ENCODE peak calls at places on chromosome 10, in four cellular contexts. X is IMR-90, T is heart left ventricle, H is aorta. Y is an unnamed sample.

GRCh38 chr10:124179308-124180043 is 86.1 kb upstream of the CHST15 start:
- DNase-seq in T (no peak), X (no peak), H (no peak), Y (no peak)

GRCh38 chr10:101686133-101686925 is 8.6 kb downstream of the FBXW4 start:
- DNase-seq in H (no peak), X (peak; percentile 12), T (no peak), Y (no peak)

GRCh38 chr10:59240581-59241183 is 64.2 kb downstream of the PHYHIPL start:
- DNase-seq in T (peak; percentile 9), X (peak; percentile 55), H (no peak), Y (no peak)

GRCh38 chr10:118730699-118731456 is 23.9 kb downstream of the CACUL1 start:
- DNase-seq in H (no peak), X (no peak), T (no peak), Y (no peak)

GRCh38 chr10:114930320-114930719 is 7.7 kb upstream of the TRUB1 start:
- DNase-seq in X (no peak), T (no peak), H (no peak), Y (no peak)

GRCh38 chr10:118980135-118980865 is 49.2 kb upstream of the NANOS1 start:
- DNase-seq in X (no peak), T (no peak), H (no peak), Y (no peak)

GRCh38 chr10:130038611-130039109 is 72.0 kb downstream of the C10orf143 start:
- DNase-seq in H (no peak), X (no peak), T (no peak), Y (no peak)

GRCh38 chr10:11119843-11120242 is 102.2 kb downstream of the CELF2 start:
- DNase-seq in T (no peak), X (no peak), H (no peak), Y (no peak)

GRCh38 chr10:75358121-75358520 is 43.4 kb downstream of the ZNF503 start:
- DNase-seq in H (no peak), T (no peak), X (no peak), Y (no peak)

GRCh38 chr10:123140164-123140982 is 4.6 kb downstream of the HMX3 start:
- DNase-seq in X (no peak), H (no peak), T (no peak), Y (no peak)

GRCh38 chr10:98852686-98853085 is 383.0 kb downstream of the HPSE2 start:
- DNase-seq in H (no peak), X (peak; percentile 0), T (no peak), Y (no peak)

GRCh38 chr10:12513003-12513365 is 163.6 kb downstream of the CAMK1D start:
- DNase-seq in X (no peak), T (no peak), H (no peak), Y (no peak)

GRCh38 chr10:69232736-69233135 is 12.6 kb downstream of the HKDC1 start:
- DNase-seq in T (no peak), X (no peak), H (no peak), Y (no peak)

GRCh38 chr10:101028446-101029244 is 2.3 kb downstream of the PDZD7 start:
- DNase-seq in T (no peak), H (no peak), X (no peak), Y (no peak)

GRCh38 chr10:4197676-4198075 is 412.7 kb upstream of the KLF6 start:
- DNase-seq in H (no peak), X (no peak), T (no peak), Y (no peak)

GRCh38 chr10:125822878-125823662 is at the start of the genes BCCIP and UROS:
- DNase-seq in X (peak; percentile 87), H (peak; percentile 95), T (peak; percentile 92), Y (peak; percentile 91)

GRCh38 chr10:125823663-125824251 is 411 bp downstream of the BCCIP start:
- DNase-seq in H (no peak), T (no peak), X (peak; percentile 1), Y (no peak)

GRCh38 chr10:125827133-125827532 is 3.8 kb downstream of the BCCIP start:
- DNase-seq in H (no peak), X (no peak), T (no peak), Y (no peak)

GRCh38 chr10:125828311-125828710 is 5.0 kb downstream of the BCCIP start:
- DNase-seq in H (no peak), T (no peak), X (no peak), Y (no peak)

DNA sequence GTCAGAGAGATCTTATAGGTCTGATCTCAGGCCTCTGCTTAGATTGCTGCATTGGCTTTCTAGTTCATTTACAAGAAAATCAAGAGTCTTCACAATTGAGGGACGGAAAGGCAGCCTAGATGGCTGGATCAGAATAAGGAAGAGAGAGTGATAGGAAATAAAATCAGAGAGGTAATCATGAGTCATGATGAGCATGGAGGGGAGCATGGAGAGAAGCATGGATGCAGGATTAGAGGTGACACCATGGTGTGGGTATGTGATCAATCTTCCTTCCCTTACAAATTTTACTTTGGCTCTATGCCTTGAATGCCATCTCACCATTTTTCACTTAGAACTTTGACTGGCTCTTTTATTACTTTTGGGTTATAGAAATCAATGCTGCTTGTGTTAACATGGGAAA is 1.4 kb downstream of the BCCIP start:
- DNase-seq in X (peak; percentile 61), T (no peak), H (no peak), Y (no peak)
- H3K4me3 ChIP-seq in X (peak overlapping the region; percentile 9), T (no peak overlapping the region), H (no peak overlapping the region), Y (peak overlapping the region; percentile 77)

DNA sequence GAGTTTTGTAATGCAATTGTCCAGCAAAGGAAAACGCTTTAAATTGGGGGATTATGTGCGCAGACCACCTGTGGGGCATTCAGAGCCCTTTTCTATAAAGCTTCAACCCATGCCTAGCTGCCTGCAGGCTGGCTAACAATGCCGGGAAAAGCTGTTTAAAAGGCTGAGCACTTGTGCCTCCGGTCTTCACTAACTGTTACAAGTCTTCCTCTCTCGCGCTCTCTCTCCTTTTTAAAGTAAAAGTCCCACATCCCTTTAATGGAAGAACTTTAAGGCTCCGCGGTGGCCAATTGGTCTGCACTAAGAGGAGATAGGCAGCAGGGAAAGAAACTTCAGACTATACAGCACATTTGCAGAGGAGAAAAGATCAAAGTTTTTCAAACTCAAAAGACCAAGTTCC is 4.6 kb downstream of the FZD8 start:
- DNase-seq in X (no peak), T (no peak), H (no peak), Y (no peak)
- H3K4me3 ChIP-seq in X (no peak overlapping the region), T (no peak overlapping the region), H (no peak overlapping the region), Y (no peak overlapping the region)

GRCh38 chr10:72306215-72306760 is 32.6 kb downstream of the DDIT4 start:
- DNase-seq in H (no peak), T (no peak), X (no peak), Y (no peak)
- H3K4me3 ChIP-seq in H (no peak overlapping the region), T (no peak overlapping the region), X (no peak overlapping the region), Y (no peak overlapping the region)

GRCh38 chr10:31524458-31524857 is 205.4 kb downstream of the ZEB1 start:
- DNase-seq in H (no peak), X (no peak), T (no peak), Y (no peak)

GRCh38 chr10:31520982-31521381 is 202.0 kb downstream of the ZEB1 start:
- DNase-seq in T (no peak), X (no peak), H (no peak), Y (no peak)

GRCh38 chr10:31526178-31526577 is 207.2 kb downstream of the ZEB1 start:
- DNase-seq in H (no peak), T (no peak), X (no peak), Y (no peak)

GRCh38 chr10:31522820-31523219 is 203.8 kb downstream of the ZEB1 start:
- DNase-seq in T (no peak), H (no peak), X (no peak), Y (no peak)

GRCh38 chr10:31521432-31521831 is 202.4 kb downstream of the ZEB1 start:
- DNase-seq in H (no peak), X (no peak), T (no peak), Y (no peak)
- H3K4me3 ChIP-seq in H (no peak overlapping the region), X (no peak overlapping the region), T (no peak overlapping the region), Y (no peak overlapping the region)

DNA sequence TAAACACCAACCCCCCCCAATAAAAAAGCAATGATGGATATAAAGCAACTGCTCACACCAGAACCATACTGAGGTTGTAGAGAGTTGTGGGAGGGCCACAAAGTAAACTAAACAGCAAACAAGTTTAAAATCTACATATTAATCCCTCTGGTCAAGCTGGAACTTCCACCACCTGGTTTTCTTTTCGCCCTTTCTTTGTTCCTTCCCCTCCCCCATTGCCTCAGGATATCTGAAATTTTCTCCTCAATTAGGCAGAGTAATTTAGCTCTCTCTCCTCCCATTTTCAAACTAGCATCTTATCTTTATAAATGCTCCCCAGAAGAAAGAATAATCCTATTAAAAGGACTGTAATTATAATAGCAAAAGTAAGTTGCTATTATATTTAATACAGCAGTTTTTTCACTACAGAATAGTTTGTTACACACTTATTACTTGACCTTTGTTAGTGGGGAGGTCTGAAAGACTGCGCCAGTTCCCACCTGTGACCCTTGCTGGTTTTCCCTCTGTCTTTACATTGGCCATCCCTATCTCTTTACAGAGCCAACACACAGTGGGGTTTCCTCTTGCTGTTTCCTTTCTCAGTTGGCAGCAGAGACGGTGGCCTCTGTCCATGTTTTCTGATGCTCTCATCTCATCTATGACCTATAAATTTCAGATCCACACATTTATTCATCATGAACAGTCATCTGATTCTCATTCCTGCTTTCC is 235.4 kb downstream of the RNLS start:
- DNase-seq in T (no peak), X (no peak), H (no peak), Y (peak; percentile 21)
- H3K4me3 ChIP-seq in T (no peak overlapping the region), X (no peak overlapping the region), H (no peak overlapping the region), Y (no peak overlapping the region)

GRCh38 chr10:96269438-96270300 is 1.7 kb downstream of the BLNK start:
- DNase-seq in X (no peak), H (no peak), T (no peak), Y (no peak)

GRCh38 chr10:96268341-96268909 is 2.9 kb downstream of the BLNK start:
- DNase-seq in H (no peak), T (no peak), X (no peak), Y (no peak)

GRCh38 chr10:96266118-96266770 is 5.1 kb downstream of the BLNK start:
- DNase-seq in X (no peak), T (no peak), H (no peak), Y (no peak)

GRCh38 chr10:96264938-96265337 is 6.4 kb downstream of the BLNK start:
- DNase-seq in H (no peak), X (no peak), T (no peak), Y (no peak)

GRCh38 chr10:96267234-96267705 is 4.1 kb downstream of the BLNK start:
- DNase-seq in H (no peak), X (no peak), T (no peak), Y (no peak)
- H3K4me3 ChIP-seq in H (no peak overlapping the region), X (no peak overlapping the region), T (no peak overlapping the region), Y (no peak overlapping the region)

GRCh38 chr10:44382131-44382858 is 2.6 kb downstream of the CXCL12 start:
- DNase-seq in H (peak; percentile 44), T (peak; percentile 32), X (no peak), Y (no peak)
- H3K4me3 ChIP-seq in H (no peak overlapping the region), T (peak overlapping the region; percentile 75), X (no peak overlapping the region), Y (peak overlapping the region; percentile 77)

DNA sequence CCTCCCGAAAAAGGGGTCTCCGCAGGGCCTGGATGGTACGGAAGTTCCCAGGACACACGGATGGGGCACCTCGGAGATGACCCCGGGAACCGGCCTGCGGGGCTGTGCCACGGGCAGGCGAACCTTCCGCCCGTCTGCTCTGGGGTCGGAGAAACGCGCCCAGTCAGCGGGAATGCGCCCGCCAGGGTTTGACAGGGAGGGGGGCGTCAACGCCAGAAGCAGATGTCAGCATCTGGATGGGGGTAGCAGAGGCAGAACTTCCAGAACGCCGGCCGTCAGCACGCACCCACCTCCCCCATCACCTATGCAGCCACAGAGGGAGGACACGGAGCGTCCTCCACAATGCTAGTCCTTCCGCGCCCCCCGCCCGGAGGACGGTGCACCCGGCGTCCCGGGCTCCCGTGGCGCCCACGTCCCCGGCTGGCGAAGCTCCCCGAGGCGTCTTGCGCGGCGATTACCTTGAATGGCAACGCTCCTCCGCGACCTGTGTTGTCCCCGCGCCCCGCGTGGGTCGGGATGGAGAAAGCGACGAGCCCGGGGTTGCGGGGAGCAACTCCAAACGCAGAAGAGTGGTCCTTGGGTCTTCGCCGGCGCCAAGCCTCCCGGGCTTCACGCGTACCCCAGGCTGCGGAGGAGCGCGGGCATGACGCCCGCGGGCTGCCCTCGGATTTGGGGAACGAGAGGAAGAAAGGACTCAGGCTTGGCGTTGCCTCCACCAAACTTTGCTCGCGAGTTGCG is 571 bp downstream of the FGFR2 start:
- DNase-seq in T (no peak), X (no peak), H (peak; percentile 50), Y (peak; percentile 41)
- H3K4me3 ChIP-seq in T (no peak overlapping the region), X (no peak overlapping the region), H (peak overlapping the region; percentile 62), Y (peak overlapping the region; percentile 83)